ENCODE peak calls at places on chromosomes 16 and 17, in four cellular contexts. C, K, Q and R are unnamed samples.

GRCh38 chr17:72120878-72121163 is at the start of gene SOX9:
- DNase-seq in Q (peak), C (peak), K (peak), R (no peak)

GRCh38 chr17:9242497-9242881 is 221.2 kb downstream of the NTN1 start:
- DNase-seq in K (no peak), C (no peak), Q (no peak), R (no peak)

GRCh38 chr17:38889745-38890409 is 20.0 kb downstream of the LASP1 start:
- DNase-seq in C (no peak), K (no peak), Q (no peak), R (no peak)

GRCh38 chr16:19744670-19745069 is 26.6 kb downstream of the IQCK start:
- DNase-seq in C (no peak), Q (no peak), K (no peak), R (no peak)

GRCh38 chr16:96935-97381 is 18.9 kb downstream of the MPG start:
- DNase-seq in Q (peak), C (peak), K (peak), R (peak)

GRCh38 chr17:51739245-51739886 is 419.1 kb downstream of the CA10 start:
- DNase-seq in C (no peak), K (no peak), Q (no peak), R (no peak)

GRCh38 chr17:58331815-58332719 is 3.5 kb upstream of the TSPOAP1 start:
- DNase-seq in Q (peak), K (peak), C (no peak), R (peak)

GRCh38 chr16:55349867-55350266 is 25.9 kb downstream of the IRX6 start:
- DNase-seq in C (no peak), K (no peak), Q (no peak), R (no peak)

GRCh38 chr16:54361813-54362212 is 75.2 kb upstream of the IRX3 start:
- DNase-seq in Q (no peak), K (no peak), C (no peak), R (no peak)

GRCh38 chr16:54289242-54290051 is 2.9 kb upstream of the IRX3 start:
- DNase-seq in Q (no peak), C (peak), K (no peak), R (no peak)

GRCh38 chr16:66695474-66695934 is 1.0 kb downstream of the CMTM4 start:
- DNase-seq in K (no peak), Q (no peak), C (no peak), R (no peak)

GRCh38 chr17:38602453-38602852 is 3.3 kb downstream of the SRCIN1 start:
- DNase-seq in Q (no peak), C (no peak), K (no peak), R (no peak)

GRCh38 chr17:31926100-31926729 is 10.6 kb upstream of the SUZ12 start:
- DNase-seq in K (no peak), C (no peak), Q (no peak), R (no peak)

GRCh38 chr17:57566724-57567123 is 178.4 kb downstream of the CCDC182 start:
- DNase-seq in C (no peak), Q (no peak), K (no peak), R (no peak)

GRCh38 chr16:8907096-8907495 is 24.9 kb downstream of the LITAFD start:
- DNase-seq in Q (no peak), K (no peak), C (no peak), R (no peak)

DNA sequence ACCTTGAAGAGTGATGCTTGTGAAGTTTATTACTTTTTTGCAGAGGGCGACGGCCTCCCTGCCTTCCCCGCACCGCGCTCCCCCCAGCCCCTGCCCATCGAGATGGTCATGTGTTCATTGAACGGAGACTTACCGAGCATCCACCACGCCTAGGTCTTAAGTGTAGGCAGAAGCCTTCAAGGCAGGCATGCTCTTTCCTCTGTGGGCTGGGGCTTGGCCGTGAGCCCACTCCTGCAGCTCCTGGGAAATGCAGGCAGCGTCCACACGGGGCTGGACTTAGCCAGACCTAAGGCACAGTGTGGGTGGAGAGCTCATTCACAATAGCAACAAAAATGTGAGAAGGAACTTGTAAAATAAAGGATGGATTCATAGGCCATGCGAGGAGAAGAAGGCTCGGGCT is 19.2 kb downstream of the RNF213 start:
- DNase-seq in C (no peak), Q (peak), K (no peak), R (no peak)
- TF ChIP-seq CTCF in C (peak), Q (no peak), K (no peak), R (no peak)

GRCh38 chr16:11948819-11949218 is 7.0 kb upstream of the NPIPB2 start:
- DNase-seq in K (no peak), Q (no peak), C (no peak), R (no peak)

GRCh38 chr16:11946433-11946832 is 4.6 kb upstream of the NPIPB2 start:
- DNase-seq in C (no peak), Q (no peak), K (no peak), R (no peak)

DNA sequence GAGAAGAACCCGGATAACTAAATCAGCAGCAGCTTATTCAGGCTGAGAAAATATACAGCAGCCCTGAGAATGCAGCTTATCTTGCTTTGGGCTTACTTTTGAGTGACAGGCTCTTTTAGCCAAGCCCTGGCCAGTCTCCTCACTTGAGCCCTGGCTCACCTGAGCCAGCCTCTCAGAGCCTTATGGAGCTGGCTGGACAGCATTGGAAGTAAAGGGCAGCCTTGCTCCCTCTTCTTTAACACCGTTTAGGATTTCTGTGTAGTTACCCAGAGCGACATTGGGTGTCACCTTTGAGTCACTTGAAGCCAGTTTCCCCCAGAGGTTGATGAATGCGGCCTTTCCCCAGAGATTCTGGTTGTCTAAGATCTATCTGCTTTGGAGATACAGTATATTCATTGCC is 7.7 kb upstream of the NPIPB2 start:
- DNase-seq in K (no peak), C (peak), Q (peak), R (no peak)
- TF ChIP-seq CTCF in K (peak), C (peak), Q (peak), R (peak)

DNA sequence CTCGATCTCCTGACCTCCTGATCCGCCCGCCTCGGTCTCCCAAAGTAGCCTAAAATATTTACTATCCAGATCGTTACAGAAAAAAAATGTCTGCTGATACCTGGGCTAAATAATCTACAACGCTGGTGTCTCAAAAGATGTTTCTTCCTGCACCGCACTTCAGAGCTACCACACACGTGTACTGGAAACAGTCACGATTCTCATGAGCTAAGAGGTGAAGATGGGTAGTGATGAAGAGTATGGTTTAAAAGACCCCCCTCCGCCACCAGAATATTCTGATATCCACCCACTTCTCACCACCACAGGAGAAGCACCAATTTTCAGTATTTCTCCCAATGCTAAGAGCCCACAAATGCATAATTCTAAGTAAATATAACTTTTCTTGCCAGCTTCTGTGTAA is 50.2 kb downstream of the SMG6 start:
- DNase-seq in Q (no peak), K (peak), C (no peak), R (no peak)
- TF ChIP-seq CTCF in Q (no peak), K (no peak), C (no peak), R (no peak)

DNA sequence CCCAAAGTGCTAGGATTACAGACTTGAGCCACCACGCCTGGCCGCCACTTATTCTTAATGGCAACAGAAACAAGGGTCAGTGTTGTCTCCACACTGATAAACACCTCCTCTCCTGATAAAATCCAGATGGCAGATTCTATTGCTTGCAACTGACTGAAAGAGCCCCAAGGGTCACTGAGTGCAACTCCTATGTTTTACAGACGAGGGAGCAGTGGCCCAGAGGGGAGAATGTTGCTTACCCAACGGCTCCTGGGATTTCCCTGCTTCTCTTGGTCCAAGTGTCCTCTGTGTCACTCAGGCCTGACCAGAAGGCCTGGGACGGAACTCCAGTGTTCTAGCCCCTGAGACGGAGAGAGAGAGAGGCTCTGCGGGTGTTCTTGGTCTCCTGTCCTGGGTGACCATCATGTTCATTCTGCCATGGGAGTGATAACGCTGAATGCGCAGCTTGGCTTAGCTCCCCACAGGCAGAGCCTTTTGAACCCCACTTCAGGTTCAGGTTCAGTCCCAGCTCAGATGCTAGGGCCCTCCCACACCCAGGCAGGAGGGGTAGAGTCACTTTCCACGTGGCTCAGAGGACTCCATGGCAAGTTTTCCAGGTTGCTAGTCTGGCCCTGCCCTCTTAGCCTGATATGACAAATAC is 77.3 kb upstream of the NLRP1 start:
- DNase-seq in Q (no peak), C (peak), K (peak), R (no peak)
- TF ChIP-seq CTCF in Q (no peak), C (no peak), K (no peak), R (no peak)